ENCODE peak calls at places on chromosomes 16 and 17, in four cellular contexts. Z is choroid plexus epithelial cell; F is stimulated activated effector memory CD8-positive, alpha-beta T cell treated with anti-CD3 and anti-CD28 coated beads, Interleukin-12 subunit alpha, Interleukin-12 subunit beta, amount 100 ng/mL, for 72 hours; O is H7. L is an unnamed sample.

GRCh38 chr16:69921125-69921524 is 30.0 kb upstream of the CLEC18A start:
- DNase-seq in F (no peak), Z (peak), O (no peak), L (no peak)

GRCh38 chr17:55273579-55274370 is 9.0 kb downstream of the HLF start:
- DNase-seq in Z (no peak), O (no peak), F (no peak), L (no peak)

GRCh38 chr17:61454095-61454931 is 2.1 kb downstream of the TBX4 start:
- DNase-seq in F (no peak), O (peak), Z (no peak), L (no peak)

GRCh38 chr17:72525225-72525988 is 404.6 kb downstream of the SOX9 start:
- DNase-seq in Z (no peak), F (no peak), O (no peak), L (no peak)

GRCh38 chr16:79307214-79307613 is 293.3 kb downstream of the MAF start:
- DNase-seq in F (no peak), O (no peak), Z (no peak), L (no peak)

GRCh38 chr16:12618515-12618914 is 185.2 kb downstream of the CPPED1 start:
- DNase-seq in O (no peak), Z (no peak), F (no peak), L (no peak)

GRCh38 chr16:84726670-84727467 is 27.1 kb downstream of the USP10 start:
- DNase-seq in Z (no peak), F (no peak), O (no peak), L (no peak)

GRCh38 chr17:61479493-61480413 is 27.5 kb downstream of the TBX4 start:
- DNase-seq in Z (no peak), O (no peak), F (no peak), L (peak)

GRCh38 chr17:36949461-36949927 is 740 bp downstream of the AATF start:
- DNase-seq in Z (peak), O (peak), F (no peak), L (no peak)

GRCh38 chr17:61369751-61370150 is 29.9 kb upstream of the TBX2 start:
- DNase-seq in F (no peak), O (peak), Z (no peak), L (no peak)

GRCh38 chr17:75067856-75068255 is 19.9 kb upstream of the SLC16A5 start:
- DNase-seq in O (peak), F (no peak), Z (no peak), L (no peak)

GRCh38 chr17:43329183-43329582 is 69.6 kb upstream of the ARL4D start:
- DNase-seq in Z (no peak), O (no peak), F (no peak), L (no peak)

GRCh38 chr17:7627250-7628121 is at the start of gene SAT2:
- DNase-seq in F (peak), Z (peak), O (peak), L (peak)

GRCh38 chr17:66687570-66688284 is 147.2 kb upstream of the CACNG5 start:
- DNase-seq in O (no peak), Z (no peak), F (no peak), L (no peak)

GRCh38 chr17:20109121-20109520 is 100.0 kb downstream of the SPECC1 start:
- DNase-seq in Z (no peak), O (no peak), F (no peak), L (no peak)

GRCh38 chr16:28317040-28317880 is 24.9 kb downstream of the SBK1 start:
- DNase-seq in O (peak), Z (peak), F (peak), L (peak)

GRCh38 chr17:77508047-77508715 is 367.4 kb downstream of the SEC14L1 start:
- DNase-seq in Z (peak), F (no peak), O (peak), L (no peak)

GRCh38 chr17:72011561-72011960 is 109.3 kb upstream of the SOX9 start:
- DNase-seq in F (no peak), O (no peak), Z (no peak), L (no peak)

GRCh38 chr17:71494045-71494444 is 626.8 kb upstream of the SOX9 start:
- DNase-seq in Z (peak), F (no peak), O (no peak), L (no peak)

GRCh38 chr16:5321925-5322324 is 224.3 kb upstream of the EEF2KMT start:
- DNase-seq in F (no peak), O (no peak), Z (no peak), L (no peak)

GRCh38 chr16:9053006-9053601 is 38.3 kb upstream of the HAPSTR1 start:
- DNase-seq in Z (peak), F (no peak), O (peak), L (no peak)

GRCh38 chr16:83345846-83346245 is 461.9 kb upstream of the HSBP1 start:
- DNase-seq in Z (no peak), F (no peak), O (no peak), L (no peak)

GRCh38 chr16:6009151-6009550 is 911.6 kb upstream of the EEF2KMT start:
- DNase-seq in F (no peak), Z (no peak), O (no peak), L (no peak)

GRCh38 chr17:18994626-18995025 is 9.9 kb downstream of the FAM83G start:
- DNase-seq in Z (peak), O (no peak), F (no peak), L (no peak)

GRCh38 chr16:23679274-23679985 is 741 bp downstream of the PLK1 start:
- DNase-seq in Z (peak), F (no peak), O (peak), L (no peak)

GRCh38 chr16:67104845-67105244 is 4.9 kb upstream of the PHAF1 start:
- DNase-seq in O (no peak), F (no peak), Z (no peak), L (no peak)

GRCh38 chr17:51119415-51120356 is 982 bp downstream of the SPAG9 start:
- DNase-seq in Z (peak), O (peak), F (peak), L (peak)

GRCh38 chr17:53462393-53462811 is 360.3 kb upstream of the KIF2B start:
- DNase-seq in F (no peak), Z (no peak), O (no peak), L (no peak)

GRCh38 chr16:84031556-84031955 is 11.0 kb downstream of the SLC38A8 start:
- DNase-seq in F (no peak), Z (no peak), O (peak), L (no peak)

GRCh38 chr16:79751785-79752184 is 151.2 kb upstream of the MAF start:
- DNase-seq in Z (no peak), F (no peak), O (no peak), L (no peak)

GRCh38 chr17:76753061-76753961 is 15.4 kb downstream of the MFSD11 start:
- DNase-seq in O (no peak), Z (no peak), F (no peak), L (no peak)

GRCh38 chr17:8563981-8564602 is 66.4 kb downstream of the MYH10 start:
- DNase-seq in Z (no peak), F (no peak), O (no peak), L (no peak)

GRCh38 chr17:40515491-40516041 is 14.1 kb upstream of the TNS4 start:
- DNase-seq in F (no peak), O (no peak), Z (no peak), L (no peak)

GRCh38 chr17:67602974-67603373 is 114.8 kb upstream of the NOL11 start:
- DNase-seq in F (peak), O (peak), Z (peak), L (no peak)

GRCh38 chr17:31078290-31078689 is 16.5 kb upstream of the NF1 start:
- DNase-seq in Z (no peak), O (no peak), F (no peak), L (no peak)

GRCh38 chr17:59331929-59332889 is 754 bp downstream of the YPEL2 start:
- DNase-seq in O (peak), F (peak), Z (no peak), L (peak)

GRCh38 chr16:9357829-9358228 is 266.4 kb downstream of the HAPSTR1 start:
- DNase-seq in O (no peak), F (no peak), Z (no peak), L (no peak)

GRCh38 chr17:76161619-76162222 is 20.7 kb upstream of the FOXJ1 start:
- DNase-seq in Z (no peak), F (no peak), O (no peak), L (no peak)